ENCODE peak calls at places on chromosomes 13 and 19, in five cellular contexts. One of them, this sample, is unnamed.
A peak's percentile ranks its signal among the peaks of the same experiment; 100 is the strongest.

GRCh38 chr19:41456342-41456918 is 13.5 kb downstream of the ERICH4 start:
- DNase-seq in stimulated activated CD4-positive, alpha-beta T cell treated with anti-CD3 and anti-CD28 coated beads, Interleukin-1b, Interleukin-23, amount 100 ng/mL, for 24 hours: no peak
- DNase-seq in activated CD4-positive, CD25-positive, alpha-beta regulatory T cell treated with anti-CD3 and anti-CD28 coated beads, Interleukin-2, amount 50 U/mL, for 16 hours: no peak
- DNase-seq in RWPE1: no peak
- DNase-seq in endodermal cell: no peak
- DNase-seq in this sample: no peak

GRCh38 chr13:39144941-39145533 is 106.8 kb downstream of the NHLRC3 start:
- DNase-seq in RWPE1: peak; percentile 65
- DNase-seq in endodermal cell: peak; percentile 83
- DNase-seq in activated CD4-positive, CD25-positive, alpha-beta regulatory T cell treated with anti-CD3 and anti-CD28 coated beads, Interleukin-2, amount 50 U/mL, for 16 hours: no peak
- DNase-seq in stimulated activated CD4-positive, alpha-beta T cell treated with anti-CD3 and anti-CD28 coated beads, Interleukin-1b, Interleukin-23, amount 100 ng/mL, for 24 hours: peak; percentile 14
- DNase-seq in this sample: no peak

GRCh38 chr19:42293966-42294365 is 8.0 kb upstream of the PRR19 start:
- DNase-seq in activated CD4-positive, CD25-positive, alpha-beta regulatory T cell treated with anti-CD3 and anti-CD28 coated beads, Interleukin-2, amount 50 U/mL, for 16 hours: no peak
- DNase-seq in RWPE1: no peak
- DNase-seq in endodermal cell: no peak
- DNase-seq in stimulated activated CD4-positive, alpha-beta T cell treated with anti-CD3 and anti-CD28 coated beads, Interleukin-1b, Interleukin-23, amount 100 ng/mL, for 24 hours: no peak
- DNase-seq in this sample: no peak

GRCh38 chr13:36059366-36059765 is 71.8 kb downstream of the DCLK1 start:
- DNase-seq in activated CD4-positive, CD25-positive, alpha-beta regulatory T cell treated with anti-CD3 and anti-CD28 coated beads, Interleukin-2, amount 50 U/mL, for 16 hours: no peak
- DNase-seq in RWPE1: no peak
- DNase-seq in stimulated activated CD4-positive, alpha-beta T cell treated with anti-CD3 and anti-CD28 coated beads, Interleukin-1b, Interleukin-23, amount 100 ng/mL, for 24 hours: no peak
- DNase-seq in endodermal cell: no peak
- DNase-seq in this sample: no peak

GRCh38 chr13:81738364-81738763 is 1397.4 kb upstream of the SPRY2 start:
- DNase-seq in endodermal cell: no peak
- DNase-seq in stimulated activated CD4-positive, alpha-beta T cell treated with anti-CD3 and anti-CD28 coated beads, Interleukin-1b, Interleukin-23, amount 100 ng/mL, for 24 hours: no peak
- DNase-seq in activated CD4-positive, CD25-positive, alpha-beta regulatory T cell treated with anti-CD3 and anti-CD28 coated beads, Interleukin-2, amount 50 U/mL, for 16 hours: no peak
- DNase-seq in RWPE1: peak; percentile 1
- DNase-seq in this sample: no peak

GRCh38 chr19:35318679-35319448 is 10.1 kb upstream of the CD22 start:
- DNase-seq in RWPE1: peak; percentile 90
- DNase-seq in endodermal cell: no peak
- DNase-seq in activated CD4-positive, CD25-positive, alpha-beta regulatory T cell treated with anti-CD3 and anti-CD28 coated beads, Interleukin-2, amount 50 U/mL, for 16 hours: no peak
- DNase-seq in stimulated activated CD4-positive, alpha-beta T cell treated with anti-CD3 and anti-CD28 coated beads, Interleukin-1b, Interleukin-23, amount 100 ng/mL, for 24 hours: no peak
- DNase-seq in this sample: peak; percentile 70

GRCh38 chr13:94583926-94584325 is 12.0 kb downstream of the TGDS start:
- DNase-seq in activated CD4-positive, CD25-positive, alpha-beta regulatory T cell treated with anti-CD3 and anti-CD28 coated beads, Interleukin-2, amount 50 U/mL, for 16 hours: no peak
- DNase-seq in stimulated activated CD4-positive, alpha-beta T cell treated with anti-CD3 and anti-CD28 coated beads, Interleukin-1b, Interleukin-23, amount 100 ng/mL, for 24 hours: no peak
- DNase-seq in endodermal cell: no peak
- DNase-seq in RWPE1: no peak
- DNase-seq in this sample: no peak

GRCh38 chr19:2476451-2477140 is 669 bp downstream of the GADD45B start:
- DNase-seq in endodermal cell: peak; percentile 83
- DNase-seq in stimulated activated CD4-positive, alpha-beta T cell treated with anti-CD3 and anti-CD28 coated beads, Interleukin-1b, Interleukin-23, amount 100 ng/mL, for 24 hours: peak; percentile 57
- DNase-seq in activated CD4-positive, CD25-positive, alpha-beta regulatory T cell treated with anti-CD3 and anti-CD28 coated beads, Interleukin-2, amount 50 U/mL, for 16 hours: no peak
- DNase-seq in RWPE1: no peak
- DNase-seq in this sample: peak; percentile 52

GRCh38 chr13:87999791-88000190 is 328.6 kb downstream of the SLITRK5 start:
- DNase-seq in endodermal cell: no peak
- DNase-seq in activated CD4-positive, CD25-positive, alpha-beta regulatory T cell treated with anti-CD3 and anti-CD28 coated beads, Interleukin-2, amount 50 U/mL, for 16 hours: no peak
- DNase-seq in stimulated activated CD4-positive, alpha-beta T cell treated with anti-CD3 and anti-CD28 coated beads, Interleukin-1b, Interleukin-23, amount 100 ng/mL, for 24 hours: no peak
- DNase-seq in RWPE1: no peak
- DNase-seq in this sample: no peak

GRCh38 chr13:111516712-111517640 is 196.5 kb downstream of the TEX29 start:
- DNase-seq in endodermal cell: peak; percentile 61
- DNase-seq in stimulated activated CD4-positive, alpha-beta T cell treated with anti-CD3 and anti-CD28 coated beads, Interleukin-1b, Interleukin-23, amount 100 ng/mL, for 24 hours: no peak
- DNase-seq in RWPE1: no peak
- DNase-seq in activated CD4-positive, CD25-positive, alpha-beta regulatory T cell treated with anti-CD3 and anti-CD28 coated beads, Interleukin-2, amount 50 U/mL, for 16 hours: no peak
- DNase-seq in this sample: no peak

GRCh38 chr13:110869805-110870706 is 44.8 kb downstream of the ANKRD10 start:
- DNase-seq in RWPE1: peak; percentile 96
- DNase-seq in endodermal cell: peak; percentile 80
- DNase-seq in activated CD4-positive, CD25-positive, alpha-beta regulatory T cell treated with anti-CD3 and anti-CD28 coated beads, Interleukin-2, amount 50 U/mL, for 16 hours: no peak
- DNase-seq in stimulated activated CD4-positive, alpha-beta T cell treated with anti-CD3 and anti-CD28 coated beads, Interleukin-1b, Interleukin-23, amount 100 ng/mL, for 24 hours: no peak
- DNase-seq in this sample: peak; percentile 88

GRCh38 chr13:50589651-50590054 is 253.8 kb downstream of the DLEU7 start:
- DNase-seq in RWPE1: peak; percentile 60
- DNase-seq in activated CD4-positive, CD25-positive, alpha-beta regulatory T cell treated with anti-CD3 and anti-CD28 coated beads, Interleukin-2, amount 50 U/mL, for 16 hours: no peak
- DNase-seq in stimulated activated CD4-positive, alpha-beta T cell treated with anti-CD3 and anti-CD28 coated beads, Interleukin-1b, Interleukin-23, amount 100 ng/mL, for 24 hours: no peak
- DNase-seq in endodermal cell: no peak
- DNase-seq in this sample: no peak

GRCh38 chr19:39590265-39590664 is 12.1 kb upstream of the LGALS13 start:
- DNase-seq in endodermal cell: peak; percentile 81
- DNase-seq in RWPE1: no peak
- DNase-seq in stimulated activated CD4-positive, alpha-beta T cell treated with anti-CD3 and anti-CD28 coated beads, Interleukin-1b, Interleukin-23, amount 100 ng/mL, for 24 hours: no peak
- DNase-seq in activated CD4-positive, CD25-positive, alpha-beta regulatory T cell treated with anti-CD3 and anti-CD28 coated beads, Interleukin-2, amount 50 U/mL, for 16 hours: no peak
- DNase-seq in this sample: no peak

This sample was measured in lung.